ENCODE peak calls at places on chromosomes 12 and 14, in five cellular contexts. H, N, R, Z and I are unnamed samples.

GRCh38 chr14:100030441-100031153 is 34.6 kb upstream of the EVL start:
- ATAC-seq in H (no peak), N (peak), R (no peak), Z (peak), I (no peak)

GRCh38 chr14:91261115-91261514 is 16.6 kb upstream of the GPR68 start:
- ATAC-seq in H (peak), N (no peak), R (no peak), Z (no peak), I (no peak)

GRCh38 chr14:92635031-92635430 is 113.4 kb downstream of the LGMN start:
- ATAC-seq in H (peak), N (no peak), R (no peak), Z (no peak), I (no peak)

GRCh38 chr12:89693639-89694202 is 14.9 kb downstream of the ATP2B1 start:
- ATAC-seq in H (no peak), N (peak), R (no peak), Z (no peak), I (no peak)

GRCh38 chr12:119573086-119573485 is 20.5 kb upstream of the TMEM233 start:
- ATAC-seq in H (no peak), N (no peak), R (no peak), Z (no peak), I (no peak)

GRCh38 chr12:104662203-104662602 is 205.5 kb downstream of the CHST11 start:
- ATAC-seq in H (no peak), N (no peak), R (no peak), Z (no peak), I (no peak)

GRCh38 chr12:96454396-96454795 is 35.0 kb upstream of the CFAP54 start:
- ATAC-seq in H (no peak), N (no peak), R (no peak), Z (no peak), I (no peak)

GRCh38 chr12:113151655-113152054 is 2.1 kb downstream of the CFAP73 start:
- ATAC-seq in H (no peak), N (no peak), R (no peak), Z (no peak), I (no peak)

GRCh38 chr14:68232643-68233055 is 413.1 kb downstream of the RAD51B start:
- ATAC-seq in H (peak), N (peak), R (peak), Z (peak), I (peak)

GRCh38 chr14:87503711-87504110 is 489.3 kb downstream of the GALC start:
- ATAC-seq in H (no peak), N (no peak), R (no peak), Z (no peak), I (no peak)

GRCh38 chr12:8681129-8681902 is 16.5 kb upstream of the RIMKLB start:
- ATAC-seq in H (no peak), N (peak), R (peak), Z (peak), I (no peak)

GRCh38 chr12:52579468-52580450 is 6.1 kb upstream of the KRT74 start:
- ATAC-seq in H (no peak), N (no peak), R (no peak), Z (no peak), I (no peak)

GRCh38 chr12:132461526-132461925 is 28.4 kb upstream of the FBRSL1 start:
- ATAC-seq in H (no peak), N (no peak), R (no peak), Z (no peak), I (no peak)

GRCh38 chr12:67531051-67531450 is 117.5 kb upstream of the DYRK2 start:
- ATAC-seq in H (no peak), N (no peak), R (no peak), Z (no peak), I (no peak)